ENCODE peak calls at places on chromosomes 13 and 19, in four cellular contexts. Y is IMR-90, R is WTC11, E is A549. J is an unnamed sample.

GRCh38 chr13:37602743-37603381 is 4.3 kb upstream of the POSTN start:
- DNase-seq in R (no peak), Y (peak), E (no peak), J (peak)

GRCh38 chr19:31905980-31906948 is 439.1 kb upstream of the ZNF507 start:
- DNase-seq in E (no peak), R (no peak), Y (no peak), J (no peak)

GRCh38 chr19:10061717-10062310 is 24.3 kb upstream of the SHFL start:
- DNase-seq in E (no peak), Y (no peak), R (peak), J (no peak)

GRCh38 chr19:2944775-2945574 is at the start of gene ZNF77:
- DNase-seq in R (peak), Y (peak), E (peak), J (peak)

GRCh38 chr19:19098084-19098702 is 34.4 kb downstream of the SLC25A42 start:
- DNase-seq in E (no peak), Y (no peak), R (no peak), J (peak)

GRCh38 chr13:110042253-110042652 is 255.9 kb upstream of the IRS2 start:
- DNase-seq in E (no peak), R (no peak), Y (peak), J (no peak)

GRCh38 chr19:20154636-20155035 is 12.4 kb upstream of the ZNF486 start:
- DNase-seq in E (no peak), Y (no peak), R (no peak), J (no peak)

GRCh38 chr19:17522988-17523872 is 11.8 kb downstream of the PGLS start:
- DNase-seq in R (no peak), E (no peak), Y (no peak), J (no peak)

GRCh38 chr19:4991538-4991937 is 22.6 kb downstream of the KDM4B start:
- DNase-seq in E (no peak), R (no peak), Y (no peak), J (no peak)

GRCh38 chr19:29380581-29380980 is 145.2 kb upstream of the VSTM2B start:
- DNase-seq in E (no peak), Y (no peak), R (no peak), J (no peak)

GRCh38 chr19:31220540-31220939 is 128.7 kb downstream of the TSHZ3 start:
- DNase-seq in Y (no peak), E (peak), R (no peak), J (no peak)

GRCh38 chr13:33524086-33524485 is 238.5 kb upstream of the STARD13 start:
- DNase-seq in R (no peak), Y (peak), E (no peak), J (no peak)

GRCh38 chr19:33947565-33947964 is 150.9 kb downstream of the KCTD15 start:
- DNase-seq in Y (no peak), E (no peak), R (no peak), J (no peak)

GRCh38 chr13:90545070-90545840 is 802.2 kb upstream of the MIR17HG start:
- DNase-seq in E (no peak), Y (no peak), R (no peak), J (no peak)

GRCh38 chr19:55638864-55639359 is 1.9 kb upstream of the ZNF580 start:
- DNase-seq in E (peak), Y (peak), R (peak), J (peak)

GRCh38 chr19:36745870-36746269 is 26.7 kb downstream of the ZNF850 start:
- DNase-seq in Y (no peak), R (no peak), E (no peak), J (no peak)

GRCh38 chr13:26977541-26977940 is 194.1 kb downstream of the USP12 start:
- DNase-seq in E (no peak), Y (peak), R (no peak), J (no peak)

GRCh38 chr19:3224346-3225325 is at the start of gene CELF5:
- DNase-seq in R (peak), Y (no peak), E (no peak), J (no peak)

GRCh38 chr19:15393963-15394362 is 14.4 kb upstream of the AKAP8 start:
- DNase-seq in R (no peak), Y (peak), E (no peak), J (no peak)

GRCh38 chr13:76440568-76440967 is 445.6 kb downstream of the KCTD12 start:
- DNase-seq in E (no peak), R (no peak), Y (no peak), J (no peak)

GRCh38 chr13:26558074-26558805 is 757 bp downstream of the WASF3 start:
- DNase-seq in E (no peak), R (peak), Y (peak), J (no peak)

GRCh38 chr13:59422646-59423045 is 741.1 kb downstream of the DIAPH3 start:
- DNase-seq in Y (peak), R (no peak), E (no peak), J (no peak)

GRCh38 chr19:14435320-14436050 is 2.4 kb downstream of the PKN1 start:
- DNase-seq in R (no peak), E (no peak), Y (no peak), J (no peak)

GRCh38 chr13:77207943-77208342 is 119.0 kb downstream of the MYCBP2 start:
- DNase-seq in E (no peak), R (no peak), Y (peak), J (no peak)

GRCh38 chr13:51729853-51730553 is 74.0 kb downstream of the DHRS12 start:
- DNase-seq in Y (peak), R (no peak), E (peak), J (peak)

GRCh38 chr19:18733196-18733647 is 49.7 kb downstream of the CRTC1 start:
- DNase-seq in E (no peak), Y (peak), R (no peak), J (peak)

GRCh38 chr13:73369095-73369494 is 310.3 kb downstream of the KLF5 start:
- DNase-seq in R (no peak), E (no peak), Y (no peak), J (no peak)

GRCh38 chr19:18231775-18232174 is 5.5 kb upstream of the PDE4C start:
- DNase-seq in R (no peak), Y (no peak), E (no peak), J (no peak)

GRCh38 chr13:65914707-65915106 is 1315.4 kb downstream of the PCDH9 start:
- DNase-seq in Y (peak), E (no peak), R (no peak), J (no peak)

GRCh38 chr13:112447306-112447705 is 71.2 kb downstream of the SPACA7 start:
- DNase-seq in Y (no peak), R (no peak), E (no peak), J (no peak)

GRCh38 chr19:46481187-46481586 is 9.8 kb upstream of the PNMA8A start:
- DNase-seq in E (no peak), Y (peak), R (no peak), J (no peak)

GRCh38 chr19:13150919-13151604 is 851 bp downstream of the IER2 start:
- DNase-seq in R (no peak), Y (no peak), E (no peak), J (no peak)

GRCh38 chr19:28603453-28603852 is 609.5 kb downstream of the UQCRFS1 start:
- DNase-seq in Y (no peak), R (no peak), E (no peak), J (no peak)

GRCh38 chr19:39265321-39265916 is 2.8 kb upstream of the IFNL2 start:
- DNase-seq in Y (no peak), R (peak), E (peak), J (no peak)
- TF ChIP-seq USF2 in Y (no peak), R (peak), E (no peak), J (no peak)

DNA sequence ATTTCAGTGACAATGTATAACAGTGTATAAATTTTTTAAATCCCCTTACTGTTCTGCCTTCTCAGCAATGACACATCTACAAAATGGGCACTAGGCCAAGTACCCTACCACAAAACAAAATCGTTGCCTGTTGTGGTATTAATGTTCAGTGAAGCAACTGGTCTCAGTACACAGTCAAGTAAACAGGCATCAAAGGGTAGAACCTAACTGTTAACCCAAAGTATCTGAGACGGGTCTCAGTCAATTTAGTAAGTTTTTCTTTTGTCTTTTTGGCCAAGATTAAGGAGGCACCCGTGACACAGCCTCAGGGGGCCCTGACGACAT is 67.4 kb downstream of the SUCLA2 start:
- DNase-seq in R (no peak), E (no peak), Y (peak), J (peak)
- TF ChIP-seq USF2 in R (no peak), E (no peak), Y (no peak), J (no peak)

GRCh38 chr13:113532156-113532806 is 41.8 kb upstream of the DCUN1D2 start:
- DNase-seq in Y (peak), R (peak), E (no peak), J (no peak)
- TF ChIP-seq USF2 in Y (no peak), R (no peak), E (no peak), J (no peak)

DNA sequence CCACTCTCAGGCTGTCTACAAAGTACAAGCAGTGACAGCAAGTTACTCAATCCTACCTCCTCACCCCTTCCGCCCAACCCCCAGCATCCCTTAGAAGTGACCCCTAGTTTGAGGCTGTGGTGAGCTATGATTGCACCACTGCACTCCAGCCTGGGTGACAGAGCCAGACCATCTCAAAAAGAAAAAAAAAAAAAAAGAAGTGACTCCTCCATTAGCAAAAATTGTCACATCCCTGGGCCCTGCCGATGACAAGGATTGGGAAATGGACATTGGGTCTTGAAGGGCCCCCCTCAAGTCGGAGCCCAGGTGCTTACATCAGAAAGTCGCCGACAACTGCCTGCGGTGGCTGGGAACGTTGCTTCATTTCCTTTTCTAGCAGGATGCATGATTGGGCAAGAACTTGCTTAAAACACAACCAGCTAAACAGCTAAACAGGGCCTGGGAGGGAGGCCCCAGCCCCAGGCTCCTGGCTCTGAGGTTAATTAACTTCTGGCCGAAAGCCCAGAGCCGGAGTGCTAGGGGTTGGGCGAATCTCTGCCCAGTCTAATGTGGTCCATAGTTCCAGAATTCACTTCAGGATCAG is 15.3 kb downstream of the RAB3D start:
- DNase-seq in Y (peak), E (peak), R (no peak), J (peak)
- TF ChIP-seq USF2 in Y (no peak), E (no peak), R (no peak), J (no peak)

DNA sequence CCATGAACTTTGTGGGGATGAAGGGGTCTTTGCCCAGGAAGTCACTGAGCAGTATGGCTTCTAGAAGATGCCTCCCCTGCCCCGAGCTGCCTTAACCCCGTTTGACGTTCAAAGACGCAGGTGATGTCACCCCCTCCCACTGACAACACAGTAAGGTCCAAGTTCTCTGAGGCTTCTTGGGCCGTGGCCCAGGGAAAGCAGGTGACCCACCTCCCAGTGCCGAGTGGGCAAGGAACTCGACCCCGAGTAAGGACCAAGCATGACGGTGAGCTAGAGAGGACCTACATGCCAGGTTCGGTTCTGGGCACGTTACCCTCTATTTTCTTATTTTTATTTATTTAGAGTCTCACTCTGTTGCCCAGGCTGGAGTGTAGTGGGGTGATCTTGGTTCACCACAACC is 81.3 kb downstream of the SLC6A16 start:
- DNase-seq in E (no peak), R (no peak), Y (no peak), J (no peak)
- TF ChIP-seq USF2 in E (no peak), R (no peak), Y (no peak), J (no peak)

GRCh38 chr13:45185286-45185685 is 15.6 kb downstream of the KCTD4 start:
- DNase-seq in R (no peak), Y (no peak), E (no peak), J (no peak)
- TF ChIP-seq USF2 in R (no peak), Y (no peak), E (no peak), J (no peak)

DNA sequence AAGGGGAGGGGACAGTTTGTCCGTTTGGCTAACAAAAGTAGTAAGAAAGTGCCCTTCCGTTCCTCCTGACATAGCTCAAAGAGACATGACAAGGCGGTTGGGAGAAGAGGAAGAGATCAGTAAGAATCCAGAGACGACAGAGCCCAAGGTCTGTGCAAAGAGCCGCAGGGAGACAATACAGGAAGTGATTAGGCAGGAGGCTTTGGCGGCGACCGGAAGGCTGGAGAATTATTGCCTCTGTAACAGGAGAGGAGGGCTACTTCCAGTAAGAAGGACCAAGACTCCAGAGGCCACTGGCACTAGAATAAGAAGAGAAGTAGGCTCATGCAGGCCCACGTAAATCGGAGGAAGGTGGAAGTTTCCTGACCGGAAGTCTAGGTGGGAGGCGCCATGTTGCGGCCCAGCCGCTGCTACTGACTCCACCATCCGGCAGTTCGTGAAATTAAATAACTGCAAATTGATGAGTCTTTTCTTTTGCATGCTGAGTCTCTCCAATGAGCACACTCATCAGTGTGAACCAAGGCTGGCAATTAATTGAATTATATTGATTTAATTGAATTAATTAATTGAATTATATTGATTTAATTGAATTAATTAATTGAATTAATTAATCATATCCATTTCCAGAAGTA is 9.9 kb downstream of the RFX2 start:
- DNase-seq in Y (no peak), E (no peak), R (no peak), J (no peak)
- TF ChIP-seq USF2 in Y (no peak), E (no peak), R (no peak), J (no peak)

DNA sequence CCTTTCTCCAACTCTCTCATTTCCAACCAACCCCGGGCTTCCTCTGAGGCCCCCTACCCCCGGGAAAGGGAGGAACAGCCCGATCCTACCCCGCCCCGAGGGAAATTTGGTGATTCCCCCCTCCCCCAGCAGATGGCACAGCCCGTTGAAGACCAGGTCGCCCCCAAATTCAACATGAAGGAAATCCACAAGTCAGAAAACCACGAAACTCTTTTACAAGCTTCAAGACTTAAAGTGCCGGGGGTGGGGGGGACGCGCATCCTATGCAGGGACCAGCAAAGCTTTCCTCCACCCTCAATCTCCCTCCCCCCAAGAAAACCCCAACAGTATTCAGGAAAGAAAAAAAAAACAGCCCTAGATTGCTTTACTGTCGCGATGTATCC is 1.8 kb downstream of the TCF3 start:
- DNase-seq in R (peak), E (no peak), Y (peak), J (no peak)
- TF ChIP-seq USF2 in R (no peak), E (no peak), Y (no peak), J (no peak)

DNA sequence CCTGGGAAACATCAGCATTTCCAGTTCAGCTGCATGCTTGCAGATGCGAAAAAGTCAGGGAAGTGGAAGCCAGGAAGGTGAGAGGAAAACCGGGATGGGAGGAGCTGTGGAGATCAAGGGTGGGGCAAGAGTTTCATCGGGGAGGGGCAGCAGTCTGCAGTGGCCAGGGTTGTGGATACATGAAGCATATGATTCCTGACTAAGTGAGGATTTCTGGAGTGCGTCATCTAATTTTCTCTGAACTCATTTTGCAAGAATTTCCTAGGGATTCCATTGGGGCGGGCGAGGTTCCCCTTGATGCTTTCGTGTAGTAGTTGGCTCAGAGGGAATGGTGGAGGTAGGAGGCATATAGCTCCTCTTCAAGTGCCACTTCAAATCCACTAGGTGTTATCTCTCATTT is 344.1 kb upstream of the TMTC4 start:
- DNase-seq in Y (peak), E (peak), R (no peak), J (no peak)
- TF ChIP-seq USF2 in Y (no peak), E (no peak), R (no peak), J (no peak)